ENCODE peak calls at places on chromosome 14, in six cellular contexts. X is neural progenitor cell; O is CD4-positive, alpha-beta memory T cell; T is pancreas; W is bronchial epithelial cell; G is ascending aorta. Q is an unnamed sample.

GRCh38 chr14:65287264-65288131 is 125.0 kb upstream of the FUT8 start:
- DNase-seq in X (no peak), O (peak), T (peak), W (no peak), G (no peak), Q (peak)

GRCh38 chr14:49971156-49972141 is 78.6 kb downstream of the ARF6 start:
- DNase-seq in X (no peak), O (peak), T (no peak), W (no peak), G (no peak), Q (peak)

GRCh38 chr14:34931206-34931605 is 51.6 kb upstream of the SRP54 start:
- DNase-seq in X (no peak), O (peak), T (no peak), W (peak), G (no peak), Q (no peak)

GRCh38 chr14:76280221-76280620 is 95.7 kb upstream of the ESRRB start:
- DNase-seq in X (no peak), O (no peak), T (no peak), W (no peak), G (no peak), Q (no peak)

GRCh38 chr14:72610831-72611200 is 283.1 kb downstream of the DPF3 start:
- DNase-seq in X (no peak), O (no peak), T (no peak), W (no peak), G (no peak), Q (no peak)

GRCh38 chr14:54685286-54685845 is 118.4 kb downstream of the SAMD4A start:
- DNase-seq in X (no peak), O (no peak), T (no peak), W (peak), G (no peak), Q (peak)

GRCh38 chr14:69373104-69373503 is 25.0 kb downstream of the ERH start:
- DNase-seq in X (no peak), O (no peak), T (no peak), W (no peak), G (no peak), Q (no peak)

GRCh38 chr14:78319826-78320635 is 149.9 kb downstream of the NRXN3 start:
- DNase-seq in X (peak), O (no peak), T (no peak), W (no peak), G (no peak), Q (no peak)

GRCh38 chr14:67940476-67940875 is 120.9 kb downstream of the RAD51B start:
- DNase-seq in X (no peak), O (no peak), T (no peak), W (no peak), G (no peak), Q (no peak)

GRCh38 chr14:97420211-97420610 is 623.0 kb downstream of the VRK1 start:
- DNase-seq in X (no peak), O (no peak), T (no peak), W (no peak), G (no peak), Q (no peak)

GRCh38 chr14:68793734-68794129 is 865 bp upstream of the ZFP36L1 start:
- DNase-seq in X (no peak), O (no peak), T (no peak), W (no peak), G (no peak), Q (no peak)

GRCh38 chr14:53982546-53982945 is 25.9 kb upstream of the BMP4 start:
- DNase-seq in X (no peak), O (no peak), T (no peak), W (no peak), G (no peak), Q (no peak)

GRCh38 chr14:64763801-64764511 is 59.7 kb downstream of the PLEKHG3 start:
- DNase-seq in X (peak), O (no peak), T (peak), W (no peak), G (no peak), Q (no peak)

GRCh38 chr14:64726585-64726890 is 22.3 kb downstream of the PLEKHG3 start:
- DNase-seq in X (no peak), O (no peak), T (peak), W (peak), G (no peak), Q (no peak)

GRCh38 chr14:35963209-35963608 is 137.1 kb downstream of the BRMS1L start:
- DNase-seq in X (peak), O (no peak), T (no peak), W (peak), G (no peak), Q (peak)

GRCh38 chr14:68376067-68376810 is 416.6 kb downstream of the ZFP36L1 start:
- DNase-seq in X (no peak), O (no peak), T (no peak), W (no peak), G (no peak), Q (peak)

GRCh38 chr14:61602733-61603077 is 92.6 kb upstream of the HIF1A start:
- DNase-seq in X (peak), O (no peak), T (no peak), W (no peak), G (no peak), Q (no peak)
- H3K4me3 ChIP-seq in X (no peak), O (no peak), T (no peak), W (no peak), G (no peak), Q (no peak)

GRCh38 chr14:89011727-89012271 is 187.3 kb downstream of the TTC8 start:
- DNase-seq in X (no peak), O (no peak), T (no peak), W (no peak), G (no peak), Q (no peak)

GRCh38 chr14:89013698-89014569 is 189.5 kb downstream of the TTC8 start:
- DNase-seq in X (no peak), O (no peak), T (no peak), W (no peak), G (no peak), Q (no peak)

GRCh38 chr14:89011327-89011726 is 186.9 kb downstream of the TTC8 start:
- DNase-seq in X (no peak), O (no peak), T (no peak), W (no peak), G (no peak), Q (no peak)

GRCh38 chr14:89013098-89013504 is 188.7 kb downstream of the TTC8 start:
- DNase-seq in X (peak), O (no peak), T (no peak), W (peak), G (no peak), Q (peak)

DNA sequence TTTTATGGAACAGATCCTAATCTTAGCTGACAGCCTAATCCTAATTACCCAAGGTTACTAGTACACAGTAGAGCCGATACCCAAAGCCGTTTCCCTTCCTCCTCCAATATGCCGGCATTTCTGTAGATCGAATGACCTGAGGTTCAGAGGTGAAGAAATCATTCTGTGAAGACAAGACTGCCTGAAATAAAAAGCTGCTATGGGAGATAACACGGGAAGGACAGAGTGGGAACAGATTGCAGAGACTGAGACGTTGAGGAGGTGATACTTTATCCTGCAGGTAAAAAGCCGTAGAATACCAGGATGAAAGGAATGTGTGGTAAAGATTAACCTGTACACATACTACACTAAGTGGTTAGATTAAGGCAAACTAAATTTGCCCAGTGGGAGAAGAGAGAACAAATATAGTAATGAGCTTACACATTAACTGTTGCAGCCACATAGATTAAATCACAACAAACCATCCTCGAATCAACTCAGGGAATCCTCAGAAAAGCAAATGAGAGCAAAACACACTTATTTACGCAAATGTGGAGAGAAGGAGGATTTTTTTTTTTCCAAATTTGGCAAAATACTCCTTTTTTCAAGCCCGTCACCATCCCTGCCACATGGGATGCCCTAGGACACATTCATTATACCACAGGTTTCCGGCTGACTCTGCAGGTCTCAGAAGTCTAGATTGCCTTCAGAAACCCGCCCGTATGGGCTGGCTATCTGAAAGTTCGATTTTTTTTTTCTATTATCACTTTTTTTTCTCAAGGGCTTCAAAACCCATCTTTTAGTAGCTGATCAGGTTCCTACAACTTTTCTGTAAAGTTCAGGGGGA is 188.0 kb downstream of the TTC8 start:
- DNase-seq in X (no peak), O (no peak), T (no peak), W (no peak), G (no peak), Q (no peak)
- H3K4me3 ChIP-seq in X (no peak), O (no peak), T (peak), W (peak), G (no peak), Q (no peak)

GRCh38 chr14:100085451-100085850 is 20.2 kb downstream of the EVL start:
- DNase-seq in X (no peak), O (no peak), T (no peak), W (no peak), G (no peak), Q (no peak)
- H3K4me3 ChIP-seq in X (no peak), O (no peak), T (no peak), W (no peak), G (no peak), Q (no peak)

GRCh38 chr14:74240794-74241610 is 1.8 kb downstream of the VSX2 start:
- DNase-seq in X (peak), O (no peak), T (no peak), W (no peak), G (no peak), Q (no peak)
- H3K4me3 ChIP-seq in X (peak), O (no peak), T (peak), W (no peak), G (peak), Q (no peak)

GRCh38 chr14:103207404-103208072 is 84.3 kb downstream of the TNFAIP2 start:
- DNase-seq in X (peak), O (no peak), T (no peak), W (no peak), G (no peak), Q (no peak)
- H3K4me3 ChIP-seq in X (peak), O (no peak), T (peak), W (peak), G (peak), Q (no peak)

DNA sequence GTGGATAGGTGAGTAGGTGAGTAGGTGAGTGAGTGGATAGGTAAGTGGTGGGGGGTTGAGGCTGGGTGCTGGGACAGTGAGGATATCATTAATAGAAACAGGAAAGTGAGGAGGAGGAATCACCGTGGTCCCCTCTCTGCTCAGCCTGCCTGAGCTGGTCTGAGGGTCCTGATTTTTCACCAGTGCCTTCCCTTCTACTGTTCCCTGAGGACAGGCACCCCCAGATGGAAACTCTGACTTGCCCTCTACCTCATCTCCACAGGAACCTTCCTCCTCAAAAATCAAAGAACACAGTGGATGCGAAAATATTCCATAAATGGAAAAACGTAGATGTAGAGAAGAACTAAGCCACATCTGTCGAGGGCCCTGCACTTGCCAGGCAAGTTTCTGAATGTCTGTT is 1.9 kb downstream of the GPR68 start:
- DNase-seq in X (no peak), O (no peak), T (no peak), W (no peak), G (no peak), Q (no peak)
- H3K4me3 ChIP-seq in X (no peak), O (peak), T (no peak), W (no peak), G (no peak), Q (no peak)

DNA sequence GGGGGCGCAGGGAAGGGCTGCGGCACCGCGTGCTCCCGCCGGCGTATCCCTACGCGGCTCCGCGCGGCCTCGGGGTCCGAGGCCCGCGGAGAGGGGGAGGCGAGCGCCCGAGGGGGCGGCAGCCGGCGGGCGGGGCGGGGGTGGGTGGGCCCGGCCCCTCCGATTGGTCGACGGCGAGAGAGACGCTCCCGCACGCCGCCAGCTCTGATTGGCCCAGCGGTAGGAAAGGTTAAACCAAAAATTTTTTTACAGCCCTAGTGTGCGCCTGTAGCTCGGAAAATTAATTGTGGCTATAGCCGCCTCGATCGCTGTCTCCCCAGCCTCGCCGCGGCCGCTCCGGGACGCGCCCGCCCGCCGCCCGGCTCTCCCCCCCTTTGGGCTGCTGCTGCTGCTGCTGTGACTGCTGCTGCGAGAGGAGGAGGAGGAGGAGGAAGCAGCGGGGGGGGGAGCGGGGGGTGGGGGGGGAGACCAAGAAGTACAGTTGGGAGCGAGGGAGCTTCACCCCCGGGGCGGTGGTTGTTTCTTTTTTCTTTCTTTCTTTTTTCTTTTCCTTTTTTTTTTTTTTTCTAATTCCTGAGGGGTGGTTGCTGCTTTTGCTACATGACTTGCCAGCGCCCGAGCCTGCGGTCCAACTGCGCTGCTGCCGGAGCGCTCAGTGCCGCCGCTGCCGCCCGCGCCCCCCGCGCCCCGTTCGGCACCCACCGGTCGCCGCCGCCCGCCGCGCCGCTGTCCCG is at the start of gene FOXG1:
- DNase-seq in X (peak), O (no peak), T (no peak), W (no peak), G (no peak), Q (no peak)
- H3K4me3 ChIP-seq in X (peak), O (no peak), T (peak), W (no peak), G (peak), Q (no peak)

GRCh38 chr14:99943620-99944019 is 121.6 kb upstream of the EVL start:
- DNase-seq in X (no peak), O (no peak), T (no peak), W (no peak), G (no peak), Q (no peak)

GRCh38 chr14:99944241-99944651 is 121.0 kb upstream of the EVL start:
- DNase-seq in X (no peak), O (no peak), T (no peak), W (no peak), G (no peak), Q (no peak)

GRCh38 chr14:99947695-99948094 is 117.5 kb upstream of the EVL start:
- DNase-seq in X (no peak), O (no peak), T (no peak), W (no peak), G (no peak), Q (no peak)

GRCh38 chr14:99945732-99946651 is 119.2 kb upstream of the EVL start:
- DNase-seq in X (no peak), O (no peak), T (no peak), W (no peak), G (no peak), Q (peak)

GRCh38 chr14:99946652-99947489 is 118.4 kb upstream of the EVL start:
- DNase-seq in X (peak), O (peak), T (no peak), W (no peak), G (no peak), Q (no peak)
- H3K4me3 ChIP-seq in X (no peak), O (no peak), T (no peak), W (no peak), G (no peak), Q (peak)

DNA sequence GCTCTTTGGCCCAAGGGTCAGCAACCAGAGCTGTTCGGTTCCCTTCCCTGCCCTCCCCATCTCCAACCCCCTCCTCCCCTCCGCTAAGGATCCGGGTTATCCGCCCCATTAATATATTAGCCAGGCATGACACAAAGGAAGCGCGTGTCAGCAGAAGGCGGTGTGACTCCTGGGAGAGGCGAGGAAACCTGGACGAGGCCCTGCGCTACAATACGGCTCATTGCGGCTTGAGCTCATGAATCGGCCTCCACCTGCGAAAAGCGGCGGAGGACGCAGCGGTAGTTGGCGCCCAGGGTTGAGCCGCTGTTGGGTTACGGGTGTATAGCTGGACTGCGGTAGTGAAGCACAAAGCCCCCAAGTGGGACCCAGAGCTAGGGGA is 10.0 kb downstream of the FOXA1 start:
- DNase-seq in X (peak), O (no peak), T (peak), W (peak), G (no peak), Q (no peak)
- H3K4me3 ChIP-seq in X (no peak), O (no peak), T (no peak), W (peak), G (no peak), Q (no peak)